ENCODE peak calls at places on chromosome X, in five cellular contexts. One of them, this sample, is unnamed.

GRCh38 chrX:121000589-121000988 is 15.0 kb upstream of the CT47A1 start:
- DNase-seq in BJ: no peak
- DNase-seq in fibroblast of pulmonary artery: peak; percentile 59
- DNase-seq in activated CD4-positive, CD25-positive, alpha-beta regulatory T cell: no peak
- DNase-seq in HT-29: peak; percentile 51
- DNase-seq in this sample: peak; percentile 57

GRCh38 chrX:24789047-24789446 is 95.3 kb downstream of the POLA1 start:
- DNase-seq in activated CD4-positive, CD25-positive, alpha-beta regulatory T cell: no peak
- DNase-seq in fibroblast of pulmonary artery: no peak
- DNase-seq in BJ: no peak
- DNase-seq in HT-29: no peak
- DNase-seq in this sample: no peak

GRCh38 chrX:147803948-147804347 is 107.8 kb upstream of the FMR1 start:
- DNase-seq in BJ: no peak
- DNase-seq in HT-29: peak; percentile 41
- DNase-seq in fibroblast of pulmonary artery: peak; percentile 0
- DNase-seq in activated CD4-positive, CD25-positive, alpha-beta regulatory T cell: no peak
- DNase-seq in this sample: peak; percentile 2

GRCh38 chrX:45750639-45751038 is 550.0 kb upstream of the DIPK2B start:
- DNase-seq in HT-29: no peak
- DNase-seq in fibroblast of pulmonary artery: no peak
- DNase-seq in activated CD4-positive, CD25-positive, alpha-beta regulatory T cell: no peak
- DNase-seq in BJ: no peak
- DNase-seq in this sample: peak; percentile 19

GRCh38 chrX:145825896-145826295 is 8.3 kb downstream of the SLITRK2 start:
- DNase-seq in HT-29: peak; percentile 42
- DNase-seq in activated CD4-positive, CD25-positive, alpha-beta regulatory T cell: no peak
- DNase-seq in BJ: no peak
- DNase-seq in fibroblast of pulmonary artery: no peak
- DNase-seq in this sample: peak; percentile 14

GRCh38 chrX:12309733-12310054 is 171.4 kb downstream of the FRMPD4 start:
- DNase-seq in fibroblast of pulmonary artery: no peak
- DNase-seq in BJ: no peak
- DNase-seq in activated CD4-positive, CD25-positive, alpha-beta regulatory T cell: no peak
- DNase-seq in HT-29: no peak
- DNase-seq in this sample: no peak

GRCh38 chrX:73825569-73825968 is 262.6 kb downstream of the CHIC1 start:
- DNase-seq in HT-29: no peak
- DNase-seq in fibroblast of pulmonary artery: no peak
- DNase-seq in BJ: no peak
- DNase-seq in activated CD4-positive, CD25-positive, alpha-beta regulatory T cell: no peak
- DNase-seq in this sample: no peak

GRCh38 chrX:106302304-106302703 is 134.2 kb downstream of the PWWP3B start:
- DNase-seq in activated CD4-positive, CD25-positive, alpha-beta regulatory T cell: no peak
- DNase-seq in fibroblast of pulmonary artery: peak; percentile 49
- DNase-seq in BJ: no peak
- DNase-seq in HT-29: peak; percentile 28
- DNase-seq in this sample: peak; percentile 38

GRCh38 chrX:15567267-15567666 is 33.5 kb downstream of the ACE2 start:
- DNase-seq in activated CD4-positive, CD25-positive, alpha-beta regulatory T cell: no peak
- DNase-seq in HT-29: no peak
- DNase-seq in fibroblast of pulmonary artery: no peak
- DNase-seq in BJ: no peak
- DNase-seq in this sample: no peak